ENCODE peak calls at places on chromosomes 6 and 20, in eight cellular contexts. P is aorta; Q is effector memory CD4-positive, alpha-beta T cell; T is small intestine; K is astrocyte; Z is HL-60; U is Peyer's patch; D is stomach. X is an unnamed sample.

GRCh38 chr6:136717297-136717990 is 74.8 kb downstream of the MAP3K5 start:
- DNase-seq in P (no peak), Q (no peak), T (no peak), K (peak), Z (no peak), U (no peak), D (no peak), X (no peak)

GRCh38 chr20:18506744-18507143 is 996 bp upstream of the SEC23B start:
- DNase-seq in P (no peak), Q (no peak), T (no peak), K (no peak), Z (no peak), U (no peak), D (no peak), X (no peak)

GRCh38 chr6:50820590-50821234 is 2.0 kb downstream of the TFAP2B start:
- DNase-seq in P (no peak), Q (no peak), T (no peak), K (no peak), Z (no peak), U (no peak), D (no peak), X (no peak)

GRCh38 chr6:7115452-7116223 is 7.9 kb downstream of the RREB1 start:
- DNase-seq in P (no peak), Q (no peak), T (peak), K (no peak), Z (no peak), U (no peak), D (no peak), X (no peak)

GRCh38 chr20:4508773-4509172 is 212.9 kb upstream of the PRND start:
- DNase-seq in P (no peak), Q (no peak), T (no peak), K (peak), Z (no peak), U (no peak), D (no peak), X (no peak)

GRCh38 chr6:6881438-6882267 is 226.1 kb upstream of the RREB1 start:
- DNase-seq in P (no peak), Q (no peak), T (no peak), K (no peak), Z (peak), U (no peak), D (no peak), X (no peak)

GRCh38 chr6:162056745-162057144 is 670.8 kb downstream of the PRKN start:
- DNase-seq in P (no peak), Q (no peak), T (no peak), K (peak), Z (no peak), U (no peak), D (no peak), X (no peak)

GRCh38 chr6:117191448-117191847 is 73.9 kb upstream of the VGLL2 start:
- DNase-seq in P (no peak), Q (no peak), T (no peak), K (no peak), Z (no peak), U (no peak), D (no peak), X (no peak)

GRCh38 chr6:21496749-21497148 is 96.8 kb upstream of the SOX4 start:
- DNase-seq in P (no peak), Q (no peak), T (no peak), K (no peak), Z (no peak), U (no peak), D (no peak), X (no peak)

GRCh38 chr6:75296811-75297779 is 12.5 kb upstream of the TMEM30A start:
- DNase-seq in P (no peak), Q (no peak), T (peak), K (peak), Z (peak), U (no peak), D (no peak), X (no peak)

GRCh38 chr6:106808758-106809157 is 165.8 kb downstream of the CD24 start:
- DNase-seq in P (no peak), Q (no peak), T (no peak), K (no peak), Z (no peak), U (no peak), D (no peak), X (no peak)

GRCh38 chr20:49179368-49180277 is 8.5 kb downstream of the STAU1 start:
- DNase-seq in P (no peak), Q (no peak), T (peak), K (no peak), Z (no peak), U (no peak), D (no peak), X (no peak)

GRCh38 chr20:42161228-42161829 is 543.2 kb upstream of the CHD6 start:
- DNase-seq in P (no peak), Q (no peak), T (no peak), K (no peak), Z (no peak), U (no peak), D (no peak), X (no peak)

GRCh38 chr6:20657274-20657800 is 123.1 kb downstream of the CDKAL1 start:
- DNase-seq in P (no peak), Q (no peak), T (no peak), K (no peak), Z (no peak), U (no peak), D (no peak), X (no peak)

GRCh38 chr6:75932067-75932466 is 140.4 kb downstream of the IMPG1 start:
- DNase-seq in P (no peak), Q (no peak), T (peak), K (no peak), Z (peak), U (no peak), D (peak), X (no peak)

GRCh38 chr20:49979030-49979832 is 3.5 kb upstream of the SNAI1 start:
- DNase-seq in P (peak), Q (peak), T (no peak), K (no peak), Z (peak), U (peak), D (peak), X (peak)

GRCh38 chr20:33119725-33120720 is 40.6 kb downstream of the BPIFB4 start:
- DNase-seq in P (no peak), Q (no peak), T (no peak), K (no peak), Z (no peak), U (no peak), D (no peak), X (no peak)

GRCh38 chr6:131049515-131050081 is 13.4 kb downstream of the EPB41L2 start:
- DNase-seq in P (no peak), Q (no peak), T (no peak), K (no peak), Z (no peak), U (no peak), D (no peak), X (no peak)

GRCh38 chr6:134873500-134874388 is 76.2 kb downstream of the ALDH8A1 start:
- DNase-seq in P (no peak), Q (no peak), T (peak), K (no peak), Z (no peak), U (peak), D (peak), X (no peak)

GRCh38 chr6:138689849-138690248 is 83.7 kb upstream of the CCDC28A start:
- DNase-seq in P (no peak), Q (no peak), T (no peak), K (peak), Z (no peak), U (no peak), D (no peak), X (no peak)

GRCh38 chr6:72760130-72760793 is 138.4 kb downstream of the KCNQ5 start:
- DNase-seq in P (no peak), Q (no peak), T (no peak), K (peak), Z (no peak), U (no peak), D (no peak), X (no peak)

GRCh38 chr6:147826698-147827097 is 318.2 kb downstream of the SAMD5 start:
- DNase-seq in P (no peak), Q (no peak), T (no peak), K (no peak), Z (no peak), U (no peak), D (no peak), X (no peak)

GRCh38 chr6:12007915-12008286 is 4.2 kb upstream of the HIVEP1 start:
- DNase-seq in P (no peak), Q (no peak), T (peak), K (no peak), Z (no peak), U (no peak), D (no peak), X (no peak)

GRCh38 chr6:144652292-144652891 is 367.3 kb downstream of the UTRN start:
- DNase-seq in P (no peak), Q (no peak), T (no peak), K (no peak), Z (no peak), U (no peak), D (no peak), X (no peak)
- H3K27ac ChIP-seq in P (no peak), Q (no peak), T (no peak), K (no peak), Z (no peak), U (no peak), D (no peak), X (no peak)

GRCh38 chr6:33712914-33713313 is 1.4 kb upstream of the UQCC2 start:
- DNase-seq in P (no peak), Q (no peak), T (no peak), K (no peak), Z (no peak), U (no peak), D (no peak), X (no peak)

GRCh38 chr6:33713786-33714185 is 2.3 kb upstream of the UQCC2 start:
- DNase-seq in P (no peak), Q (no peak), T (no peak), K (no peak), Z (no peak), U (no peak), D (no peak), X (no peak)

GRCh38 chr6:33710296-33711121 is 991 bp downstream of the UQCC2 start:
- DNase-seq in P (no peak), Q (no peak), T (no peak), K (no peak), Z (peak), U (no peak), D (no peak), X (no peak)

GRCh38 chr6:33709605-33710295 is 1.8 kb downstream of the UQCC2 start:
- DNase-seq in P (no peak), Q (no peak), T (no peak), K (no peak), Z (no peak), U (no peak), D (no peak), X (no peak)

GRCh38 chr6:33711140-33712129 is at the start of gene UQCC2:
- DNase-seq in P (peak), Q (peak), T (peak), K (peak), Z (peak), U (peak), D (peak), X (peak)
- H3K27ac ChIP-seq in P (no peak), Q (peak), T (peak), K (peak), Z (peak), U (peak), D (peak), X (peak)

GRCh38 chr6:43089467-43089866 is 13.4 kb downstream of the PTK7 start:
- DNase-seq in P (no peak), Q (no peak), T (no peak), K (no peak), Z (no peak), U (no peak), D (no peak), X (no peak)
- H3K27ac ChIP-seq in P (no peak), Q (no peak), T (no peak), K (peak), Z (no peak), U (no peak), D (peak), X (no peak)

DNA sequence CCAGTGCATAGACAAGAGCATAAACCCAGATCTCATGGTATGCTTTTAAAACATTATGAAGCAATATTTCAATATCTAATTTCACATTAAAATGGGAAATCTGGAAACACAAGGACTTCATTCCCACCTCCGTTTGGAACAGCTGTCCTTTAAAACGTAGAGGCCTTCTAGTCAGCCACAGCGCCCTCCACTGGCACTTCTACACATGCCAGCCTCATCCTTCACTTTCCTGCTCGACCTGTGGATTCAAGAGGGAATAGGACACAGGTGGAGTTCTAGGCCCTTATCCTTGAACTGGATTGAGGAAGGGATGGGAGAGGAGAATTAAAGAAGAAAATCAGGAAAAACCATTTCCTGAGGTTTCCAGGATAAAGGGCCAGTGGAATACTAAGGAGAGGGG is 85.6 kb downstream of the LYRM4 start:
- DNase-seq in P (no peak), Q (no peak), T (no peak), K (no peak), Z (no peak), U (no peak), D (no peak), X (no peak)
- H3K27ac ChIP-seq in P (no peak), Q (no peak), T (no peak), K (no peak), Z (no peak), U (no peak), D (no peak), X (no peak)

DNA sequence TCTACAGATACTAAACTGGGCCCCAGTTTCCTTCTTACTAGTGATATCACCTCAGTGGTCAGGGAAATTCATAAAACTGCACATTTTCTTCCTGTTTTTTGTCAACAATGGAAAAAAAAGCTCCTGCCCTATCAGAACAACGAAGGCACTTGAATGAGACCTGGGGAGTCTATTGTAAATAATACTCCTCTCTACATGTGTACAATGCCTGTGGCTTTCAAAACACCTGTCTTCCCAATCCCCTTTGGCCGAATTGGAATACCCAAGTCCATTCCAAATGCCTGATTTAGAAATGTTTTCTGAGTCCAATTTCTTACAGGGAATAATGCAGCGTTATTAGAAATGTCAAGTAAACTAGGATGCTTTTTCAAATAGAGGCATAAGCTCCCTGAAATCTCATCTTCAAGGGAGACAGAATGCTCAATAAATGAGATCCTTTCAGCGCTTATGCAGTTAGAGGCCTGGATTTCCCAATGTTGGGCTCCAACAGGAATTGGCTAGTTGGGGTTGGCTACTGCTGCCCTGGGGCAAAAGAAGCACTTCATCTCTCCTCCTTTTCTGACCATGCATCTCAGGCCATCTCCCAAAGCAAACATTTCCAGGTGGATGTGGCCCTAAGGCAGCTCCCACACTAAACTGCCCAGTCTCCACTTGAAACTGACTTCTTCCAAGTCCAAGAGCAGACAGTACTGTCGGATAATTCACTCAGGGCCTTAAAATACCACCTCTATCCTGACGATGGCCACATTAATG is 143.2 kb downstream of the NFATC2 start:
- DNase-seq in P (no peak), Q (no peak), T (no peak), K (no peak), Z (no peak), U (no peak), D (no peak), X (no peak)
- H3K27ac ChIP-seq in P (no peak), Q (peak), T (peak), K (no peak), Z (no peak), U (peak), D (no peak), X (no peak)

DNA sequence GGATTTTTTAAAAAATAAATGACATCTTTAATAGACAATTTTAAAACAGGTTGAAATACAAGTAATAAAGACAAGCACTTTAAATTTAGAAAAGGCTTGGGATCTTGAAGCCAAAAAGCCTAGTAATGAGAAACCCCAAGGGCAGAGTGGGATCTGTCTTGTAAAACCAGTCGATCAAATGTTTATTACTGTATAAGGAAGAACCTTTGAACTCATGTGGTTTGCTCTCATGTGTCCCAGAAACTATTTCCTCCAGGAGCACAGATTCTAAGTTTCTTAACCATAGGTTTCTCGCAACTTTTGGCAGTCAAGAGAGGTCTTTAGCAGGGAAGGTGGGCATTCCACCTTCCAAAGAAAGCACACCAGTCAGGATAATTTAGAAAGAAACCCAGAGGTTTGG is 541.7 kb upstream of the BTBD3 start:
- DNase-seq in P (no peak), Q (no peak), T (peak), K (no peak), Z (no peak), U (no peak), D (no peak), X (no peak)
- H3K27ac ChIP-seq in P (no peak), Q (no peak), T (no peak), K (no peak), Z (no peak), U (no peak), D (no peak), X (no peak)

DNA sequence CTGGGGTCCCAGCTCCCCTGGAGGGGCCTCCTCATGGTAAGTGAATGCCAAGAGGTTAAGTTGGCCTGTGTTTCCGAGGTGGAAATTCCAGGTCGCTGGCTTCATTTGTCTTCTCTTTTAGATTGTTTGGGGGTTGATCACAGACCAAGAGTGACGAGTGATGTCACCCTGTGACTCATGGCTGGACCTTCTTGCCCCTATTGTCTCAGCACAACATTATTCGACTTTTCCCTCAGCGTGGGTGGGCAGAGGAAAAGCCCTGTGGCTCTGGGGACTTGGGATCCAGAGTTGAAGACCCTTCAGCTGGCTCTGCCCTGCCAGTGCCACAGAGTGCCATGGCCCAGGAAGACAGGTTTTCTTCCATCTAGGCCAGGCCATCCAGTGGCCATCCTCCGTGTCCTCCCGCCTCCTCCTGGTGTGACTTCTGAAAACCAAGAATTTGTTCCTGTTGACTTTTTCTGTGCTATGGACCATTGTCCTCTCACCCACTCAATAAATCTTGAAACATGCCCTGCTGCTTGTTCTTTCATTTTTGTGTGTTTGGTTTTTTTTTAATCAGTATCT is 15.4 kb upstream of the SNHG17 start:
- DNase-seq in P (peak), Q (no peak), T (no peak), K (peak), Z (no peak), U (no peak), D (no peak), X (no peak)
- H3K27ac ChIP-seq in P (no peak), Q (no peak), T (no peak), K (peak), Z (no peak), U (no peak), D (no peak), X (no peak)

X was measured in caudate nucleus.